ENCODE peak calls at places on chromosome 9, in eight cellular contexts. F, B, Q, T, U, A, Y and G are unnamed samples.

GRCh38 chr9:134214766-134215394 is 50.5 kb upstream of the RNU6ATAC start:
- DNase-seq in F (no peak), B (no peak), Q (no peak), T (no peak), U (peak; percentile 23), A (no peak), Y (no peak), G (no peak)

GRCh38 chr9:78261403-78262001 is 25.6 kb downstream of the CEP78 start:
- DNase-seq in F (no peak), B (no peak), Q (peak; percentile 36), T (no peak), U (no peak), A (peak; percentile 58), Y (no peak), G (peak; percentile 37)

GRCh38 chr9:69985971-69986370 is 57.7 kb upstream of the MAMDC2 start:
- DNase-seq in F (no peak), B (no peak), Q (no peak), T (no peak), U (no peak), A (peak; percentile 61), Y (no peak), G (no peak)

GRCh38 chr9:104322581-104322980 is 181.5 kb upstream of the OR13F1 start:
- DNase-seq in F (no peak), B (no peak), Q (no peak), T (no peak), U (no peak), A (no peak), Y (peak; percentile 79), G (no peak)

GRCh38 chr9:34465468-34465867 is 6.9 kb downstream of the DNAI1 start:
- DNase-seq in F (no peak), B (no peak), Q (no peak), T (no peak), U (no peak), A (no peak), Y (no peak), G (no peak)

GRCh38 chr9:36901528-36901927 is 132.5 kb downstream of the PAX5 start:
- DNase-seq in F (no peak), B (no peak), Q (no peak), T (no peak), U (no peak), A (no peak), Y (no peak), G (no peak)

GRCh38 chr9:16532681-16533450 is 337.6 kb downstream of the BNC2 start:
- DNase-seq in F (peak; percentile 50), B (no peak), Q (peak; percentile 62), T (no peak), U (no peak), A (peak; percentile 94), Y (no peak), G (no peak)

GRCh38 chr9:16267336-16268036 is 603.0 kb downstream of the BNC2 start:
- DNase-seq in F (no peak), B (no peak), Q (peak; percentile 64), T (peak; percentile 14), U (no peak), A (peak; percentile 83), Y (peak; percentile 51), G (no peak)

GRCh38 chr9:33165263-33166151 is 1.6 kb downstream of the B4GALT1 start:
- DNase-seq in F (peak; percentile 96), B (no peak), Q (peak; percentile 82), T (peak; percentile 65), U (no peak), A (peak; percentile 98), Y (peak; percentile 61), G (no peak)

GRCh38 chr9:20989923-20990341 is 41.5 kb downstream of the HACD4 start:
- DNase-seq in F (no peak), B (no peak), Q (no peak), T (no peak), U (peak; percentile 29), A (no peak), Y (no peak), G (no peak)

GRCh38 chr9:85332487-85332886 is 409.3 kb downstream of the AGTPBP1 start:
- DNase-seq in F (no peak), B (no peak), Q (peak; percentile 29), T (no peak), U (no peak), A (no peak), Y (no peak), G (no peak)

GRCh38 chr9:24832307-24832706 is 286.6 kb upstream of the IZUMO3 start:
- DNase-seq in F (no peak), B (no peak), Q (peak; percentile 9), T (peak; percentile 1), U (no peak), A (peak; percentile 0), Y (no peak), G (no peak)

GRCh38 chr9:115396071-115396529 is 278.1 kb upstream of the TNC start:
- DNase-seq in F (peak; percentile 53), B (no peak), Q (no peak), T (no peak), U (no peak), A (no peak), Y (no peak), G (no peak)

GRCh38 chr9:123033864-123034598 is 564 bp downstream of the GPR21 start:
- DNase-seq in F (no peak), B (no peak), Q (no peak), T (peak; percentile 14), U (peak; percentile 41), A (no peak), Y (no peak), G (no peak)

GRCh38 chr9:126375386-126375785 is 48.8 kb downstream of the MVB12B start:
- DNase-seq in F (no peak), B (no peak), Q (no peak), T (no peak), U (no peak), A (peak; percentile 32), Y (no peak), G (no peak)

GRCh38 chr9:2337131-2337530 is 284.5 kb upstream of the VLDLR start:
- DNase-seq in F (no peak), B (no peak), Q (no peak), T (no peak), U (no peak), A (no peak), Y (no peak), G (no peak)

GRCh38 chr9:85741112-85741874 is 461 bp downstream of the AGTPBP1 start:
- DNase-seq in F (no peak), B (peak; percentile 33), Q (peak; percentile 49), T (peak; percentile 64), U (no peak), A (peak; percentile 21), Y (peak; percentile 36), G (peak; percentile 65)

GRCh38 chr9:112310826-112311225 is 22.6 kb downstream of the PTBP3 start:
- DNase-seq in F (no peak), B (no peak), Q (no peak), T (no peak), U (no peak), A (no peak), Y (no peak), G (no peak)
- TF ChIP-seq CTCF in F (no peak), B (no peak), Q (no peak), T (no peak), U (no peak), A (no peak), Y (no peak), G (no peak)

GRCh38 chr9:124899845-124900244 is 37.9 kb downstream of the ARPC5L start:
- DNase-seq in F (no peak), B (no peak), Q (no peak), T (no peak), U (no peak), A (no peak), Y (no peak), G (no peak)

GRCh38 chr9:124897570-124898460 is 35.9 kb downstream of the ARPC5L start:
- DNase-seq in F (no peak), B (no peak), Q (no peak), T (no peak), U (no peak), A (no peak), Y (no peak), G (no peak)

GRCh38 chr9:124894035-124894740 is 32.3 kb downstream of the ARPC5L start:
- DNase-seq in F (no peak), B (no peak), Q (no peak), T (no peak), U (no peak), A (no peak), Y (no peak), G (no peak)

GRCh38 chr9:124890179-124890578 is 28.2 kb downstream of the ARPC5L start:
- DNase-seq in F (no peak), B (no peak), Q (no peak), T (no peak), U (no peak), A (no peak), Y (no peak), G (no peak)

DNA sequence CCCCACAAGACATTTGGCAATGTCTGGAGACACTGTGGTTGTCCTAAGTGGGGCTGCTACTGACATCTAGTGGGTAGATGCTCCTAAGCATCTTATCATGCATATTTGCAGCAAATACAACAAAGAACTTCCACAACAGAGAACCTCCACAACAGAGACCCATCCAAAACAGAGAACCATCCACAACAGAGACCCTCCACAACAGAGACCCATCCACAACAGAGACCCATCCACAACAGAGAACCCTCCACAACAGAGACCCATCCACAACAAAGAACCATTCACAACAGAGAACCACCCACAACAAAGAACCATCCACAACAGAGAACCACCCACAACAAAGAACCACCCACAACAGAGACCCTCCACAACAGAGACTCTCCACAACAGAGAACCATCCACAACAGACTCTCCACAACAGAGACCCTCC is 32.8 kb downstream of the ARPC5L start:
- DNase-seq in F (peak; percentile 14), B (no peak), Q (peak; percentile 59), T (peak; percentile 58), U (no peak), A (peak; percentile 64), Y (no peak), G (no peak)
- TF ChIP-seq CTCF in F (peak; percentile 64), B (peak; percentile 63), Q (peak; percentile 53), T (peak; percentile 28), U (no peak), A (peak; percentile 68), Y (no peak), G (peak; percentile 65)

GRCh38 chr9:120777229-120777628 is 16.0 kb downstream of the FBXW2 start:
- DNase-seq in F (no peak), B (no peak), Q (no peak), T (no peak), U (no peak), A (no peak), Y (no peak), G (no peak)

GRCh38 chr9:120775859-120776258 is 17.4 kb downstream of the FBXW2 start:
- DNase-seq in F (no peak), B (no peak), Q (no peak), T (no peak), U (no peak), A (no peak), Y (no peak), G (no peak)

GRCh38 chr9:120776788-120777187 is 16.4 kb downstream of the FBXW2 start:
- DNase-seq in F (no peak), B (no peak), Q (no peak), T (no peak), U (no peak), A (no peak), Y (no peak), G (no peak)

GRCh38 chr9:120773218-120773617 is 20.0 kb downstream of the FBXW2 start:
- DNase-seq in F (no peak), B (no peak), Q (no peak), T (no peak), U (no peak), A (no peak), Y (no peak), G (no peak)

GRCh38 chr9:120774719-120775118 is 18.5 kb downstream of the FBXW2 start:
- DNase-seq in F (no peak), B (no peak), Q (peak; percentile 22), T (no peak), U (no peak), A (no peak), Y (no peak), G (no peak)
- TF ChIP-seq CTCF in F (no peak), B (no peak), Q (no peak), T (no peak), U (no peak), A (no peak), Y (no peak), G (no peak)

GRCh38 chr9:19122490-19123042 is 4.7 kb downstream of the PLIN2 start:
- DNase-seq in F (no peak), B (no peak), Q (no peak), T (no peak), U (no peak), A (no peak), Y (no peak), G (no peak)
- TF ChIP-seq CTCF in F (no peak), B (no peak), Q (no peak), T (no peak), U (no peak), A (peak; percentile 26), Y (no peak), G (no peak)